ENCODE peak calls at places on chromosomes 13 and 19, in seven cellular contexts. One of them, this sample, is unnamed.

GRCh38 chr19:16067205-16067938 is 8.9 kb upstream of the TPM4 start:
- DNase-seq in hepatocyte: no peak
- DNase-seq in AG10803: peak
- DNase-seq in tibial artery: peak
- DNase-seq in GM20000: no peak
- DNase-seq in AG09309: peak
- DNase-seq in breast epithelium: peak
- DNase-seq in this sample: no peak

GRCh38 chr13:114066956-114067355 is 65.5 kb downstream of the RASA3 start:
- DNase-seq in AG09309: no peak
- DNase-seq in breast epithelium: no peak
- DNase-seq in GM20000: no peak
- DNase-seq in AG10803: no peak
- DNase-seq in tibial artery: no peak
- DNase-seq in hepatocyte: no peak
- DNase-seq in this sample: no peak

GRCh38 chr19:49766938-49767315 is at the start of gene AP2A1:
- DNase-seq in breast epithelium: no peak
- DNase-seq in hepatocyte: no peak
- DNase-seq in AG09309: no peak
- DNase-seq in AG10803: no peak
- DNase-seq in tibial artery: no peak
- DNase-seq in GM20000: no peak
- DNase-seq in this sample: no peak

GRCh38 chr19:38402967-38403674 is at the start of gene FAM98C:
- DNase-seq in breast epithelium: peak
- DNase-seq in AG09309: peak
- DNase-seq in AG10803: peak
- DNase-seq in tibial artery: peak
- DNase-seq in hepatocyte: peak
- DNase-seq in GM20000: peak
- DNase-seq in this sample: peak

GRCh38 chr19:51375504-51376221 is 3.2 kb upstream of the NKG7 start:
- DNase-seq in tibial artery: no peak
- DNase-seq in breast epithelium: no peak
- DNase-seq in AG09309: no peak
- DNase-seq in AG10803: no peak
- DNase-seq in GM20000: no peak
- DNase-seq in hepatocyte: no peak
- DNase-seq in this sample: peak

GRCh38 chr13:43360911-43361605 is 337.7 kb downstream of the DNAJC15 start:
- DNase-seq in AG09309: no peak
- DNase-seq in GM20000: no peak
- DNase-seq in hepatocyte: peak
- DNase-seq in tibial artery: no peak
- DNase-seq in breast epithelium: no peak
- DNase-seq in AG10803: no peak
- DNase-seq in this sample: no peak

GRCh38 chr13:60155978-60156377 is 7.8 kb downstream of the DIAPH3 start:
- DNase-seq in hepatocyte: no peak
- DNase-seq in GM20000: no peak
- DNase-seq in AG09309: no peak
- DNase-seq in breast epithelium: no peak
- DNase-seq in AG10803: peak
- DNase-seq in tibial artery: no peak
- DNase-seq in this sample: no peak

GRCh38 chr19:9986787-9987281 is 23.5 kb downstream of the COL5A3 start:
- DNase-seq in hepatocyte: no peak
- DNase-seq in AG10803: peak
- DNase-seq in GM20000: no peak
- DNase-seq in tibial artery: peak
- DNase-seq in breast epithelium: peak
- DNase-seq in AG09309: no peak
- DNase-seq in this sample: no peak

GRCh38 chr19:23823952-23824389 is 65.3 kb upstream of the ZNF681 start:
- DNase-seq in AG09309: no peak
- DNase-seq in GM20000: no peak
- DNase-seq in breast epithelium: no peak
- DNase-seq in hepatocyte: no peak
- DNase-seq in AG10803: no peak
- DNase-seq in tibial artery: no peak
- DNase-seq in this sample: no peak

GRCh38 chr13:19069684-19070397 is 111.8 kb downstream of the TUBA3C start:
- DNase-seq in AG10803: no peak
- DNase-seq in breast epithelium: no peak
- DNase-seq in AG09309: no peak
- DNase-seq in tibial artery: no peak
- DNase-seq in GM20000: no peak
- DNase-seq in hepatocyte: no peak
- DNase-seq in this sample: no peak

GRCh38 chr13:32946558-32946957 is 69.7 kb upstream of the KL start:
- DNase-seq in AG09309: no peak
- DNase-seq in GM20000: no peak
- DNase-seq in AG10803: no peak
- DNase-seq in hepatocyte: no peak
- DNase-seq in breast epithelium: no peak
- DNase-seq in tibial artery: no peak
- DNase-seq in this sample: no peak

GRCh38 chr13:80979035-80979641 is 638.2 kb upstream of the SPRY2 start:
- DNase-seq in hepatocyte: peak
- DNase-seq in breast epithelium: no peak
- DNase-seq in GM20000: peak
- DNase-seq in AG10803: peak
- DNase-seq in AG09309: peak
- DNase-seq in tibial artery: peak
- DNase-seq in this sample: peak

GRCh38 chr13:82947121-82948077 is 934.9 kb downstream of the SLITRK1 start:
- DNase-seq in breast epithelium: no peak
- DNase-seq in GM20000: no peak
- DNase-seq in hepatocyte: no peak
- DNase-seq in AG09309: no peak
- DNase-seq in AG10803: peak
- DNase-seq in tibial artery: no peak
- DNase-seq in this sample: no peak

GRCh38 chr13:33123066-33123940 is 107.1 kb downstream of the KL start:
- DNase-seq in AG10803: peak
- DNase-seq in breast epithelium: no peak
- DNase-seq in GM20000: no peak
- DNase-seq in tibial artery: peak
- DNase-seq in AG09309: no peak
- DNase-seq in hepatocyte: no peak
- DNase-seq in this sample: no peak

GRCh38 chr13:113371061-113371460 is 7.1 kb upstream of the GRTP1 start:
- DNase-seq in AG09309: no peak
- DNase-seq in hepatocyte: no peak
- DNase-seq in GM20000: no peak
- DNase-seq in tibial artery: no peak
- DNase-seq in AG10803: no peak
- DNase-seq in breast epithelium: no peak
- DNase-seq in this sample: no peak

GRCh38 chr19:12230751-12231733 is 63.6 kb downstream of the ZNF44 start:
- DNase-seq in breast epithelium: no peak
- DNase-seq in hepatocyte: no peak
- DNase-seq in tibial artery: no peak
- DNase-seq in GM20000: no peak
- DNase-seq in AG10803: no peak
- DNase-seq in AG09309: no peak
- DNase-seq in this sample: no peak

GRCh38 chr13:102100234-102100633 is 301.6 kb downstream of the FGF14 start:
- DNase-seq in GM20000: no peak
- DNase-seq in breast epithelium: no peak
- DNase-seq in tibial artery: no peak
- DNase-seq in hepatocyte: no peak
- DNase-seq in AG09309: no peak
- DNase-seq in AG10803: no peak
- DNase-seq in this sample: no peak

GRCh38 chr13:67632590-67632989 is 402.5 kb upstream of the PCDH9 start:
- DNase-seq in AG10803: peak
- DNase-seq in hepatocyte: no peak
- DNase-seq in GM20000: no peak
- DNase-seq in breast epithelium: no peak
- DNase-seq in tibial artery: no peak
- DNase-seq in AG09309: no peak
- DNase-seq in this sample: no peak

GRCh38 chr13:113083402-113084061 is 22.1 kb upstream of the F7 start:
- DNase-seq in hepatocyte: no peak
- DNase-seq in AG09309: no peak
- DNase-seq in tibial artery: no peak
- DNase-seq in AG10803: peak
- DNase-seq in breast epithelium: peak
- DNase-seq in GM20000: no peak
- DNase-seq in this sample: no peak

GRCh38 chr19:14072535-14073231 is at the start of gene MISP3:
- DNase-seq in GM20000: peak
- DNase-seq in tibial artery: no peak
- DNase-seq in AG10803: no peak
- DNase-seq in AG09309: no peak
- DNase-seq in hepatocyte: peak
- DNase-seq in breast epithelium: no peak
- DNase-seq in this sample: no peak

GRCh38 chr13:80945328-80945727 is 604.4 kb upstream of the SPRY2 start:
- DNase-seq in GM20000: no peak
- DNase-seq in breast epithelium: no peak
- DNase-seq in AG09309: no peak
- DNase-seq in AG10803: no peak
- DNase-seq in hepatocyte: peak
- DNase-seq in tibial artery: no peak
- DNase-seq in this sample: no peak

GRCh38 chr19:43595605-43595998 is 332 bp downstream of the IRGQ start:
- DNase-seq in GM20000: no peak
- DNase-seq in AG10803: no peak
- DNase-seq in tibial artery: no peak
- DNase-seq in AG09309: no peak
- DNase-seq in hepatocyte: no peak
- DNase-seq in breast epithelium: peak
- DNase-seq in this sample: no peak

DNA sequence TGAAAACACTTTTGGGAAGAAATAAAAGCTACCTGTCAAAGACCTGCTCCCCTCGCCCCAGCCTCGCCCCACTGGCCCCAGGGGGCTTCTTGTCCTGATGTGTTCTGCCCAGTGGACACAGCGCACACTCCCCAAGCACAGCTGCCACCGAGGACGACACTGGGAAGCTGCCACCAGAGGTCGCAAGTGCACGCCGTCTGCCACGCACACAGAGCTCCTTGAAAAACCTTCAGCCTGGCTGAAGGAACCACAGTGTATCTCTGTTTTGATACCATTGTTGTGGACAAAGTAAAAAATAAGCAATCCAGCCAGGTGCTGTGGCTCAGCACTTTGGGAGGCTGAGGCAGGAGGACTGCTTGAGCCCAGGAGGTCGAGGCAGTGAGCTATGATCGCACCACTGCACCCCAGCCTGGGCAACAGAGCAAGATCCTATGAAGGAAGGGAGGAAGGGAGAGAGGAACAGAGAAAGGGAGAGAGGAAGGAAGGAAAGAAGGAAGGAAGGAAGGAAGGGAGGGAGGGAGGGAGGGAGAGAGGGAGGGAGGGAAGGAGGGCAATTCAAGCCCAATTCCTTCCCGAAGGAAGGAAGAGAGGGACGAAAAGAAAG is 57.3 kb downstream of the CEBPG start:
- DNase-seq in hepatocyte: peak
- DNase-seq in tibial artery: no peak
- DNase-seq in GM20000: peak
- DNase-seq in breast epithelium: peak
- DNase-seq in AG09309: no peak
- DNase-seq in AG10803: peak
- DNase-seq in this sample: peak
- TF ChIP-seq CTCF in hepatocyte: peak
- TF ChIP-seq CTCF in tibial artery: peak
- TF ChIP-seq CTCF in GM20000: peak
- TF ChIP-seq CTCF in breast epithelium: no peak
- TF ChIP-seq CTCF in AG09309: peak
- TF ChIP-seq CTCF in AG10803: peak
- TF ChIP-seq CTCF in this sample: peak

GRCh38 chr19:2208975-2209374 is 27.2 kb downstream of the PLEKHJ1 start:
- DNase-seq in tibial artery: no peak
- DNase-seq in AG09309: no peak
- DNase-seq in hepatocyte: no peak
- DNase-seq in AG10803: no peak
- DNase-seq in GM20000: no peak
- DNase-seq in breast epithelium: no peak
- DNase-seq in this sample: no peak
- TF ChIP-seq CTCF in tibial artery: no peak
- TF ChIP-seq CTCF in AG09309: no peak
- TF ChIP-seq CTCF in hepatocyte: no peak
- TF ChIP-seq CTCF in AG10803: no peak
- TF ChIP-seq CTCF in GM20000: no peak
- TF ChIP-seq CTCF in breast epithelium: no peak
- TF ChIP-seq CTCF in this sample: no peak

DNA sequence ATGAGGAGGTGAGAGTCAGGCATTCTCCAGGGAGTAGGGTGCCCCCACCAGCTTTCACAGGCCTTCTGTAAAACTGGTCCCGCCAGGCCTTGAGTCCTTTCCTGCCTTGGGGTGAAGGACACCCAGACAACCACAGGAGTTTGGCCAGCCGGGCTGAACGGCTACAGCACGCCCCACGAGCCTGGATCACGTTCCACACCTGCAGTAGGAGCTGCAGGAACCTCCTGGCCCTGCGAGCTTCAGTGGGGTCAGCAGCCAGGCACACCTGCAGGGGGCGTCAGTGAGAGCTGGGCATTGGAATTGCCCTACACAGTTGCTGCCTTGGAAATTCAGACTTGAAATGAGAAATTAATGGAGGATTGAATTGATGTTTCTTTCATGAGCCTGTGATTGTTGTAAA is 45.7 kb downstream of the COL4A2 start:
- DNase-seq in AG09309: no peak
- DNase-seq in tibial artery: no peak
- DNase-seq in breast epithelium: no peak
- DNase-seq in AG10803: no peak
- DNase-seq in hepatocyte: no peak
- DNase-seq in GM20000: no peak
- DNase-seq in this sample: no peak
- TF ChIP-seq CTCF in AG09309: no peak
- TF ChIP-seq CTCF in tibial artery: no peak
- TF ChIP-seq CTCF in breast epithelium: no peak
- TF ChIP-seq CTCF in AG10803: peak
- TF ChIP-seq CTCF in hepatocyte: no peak
- TF ChIP-seq CTCF in GM20000: peak
- TF ChIP-seq CTCF in this sample: peak

DNA sequence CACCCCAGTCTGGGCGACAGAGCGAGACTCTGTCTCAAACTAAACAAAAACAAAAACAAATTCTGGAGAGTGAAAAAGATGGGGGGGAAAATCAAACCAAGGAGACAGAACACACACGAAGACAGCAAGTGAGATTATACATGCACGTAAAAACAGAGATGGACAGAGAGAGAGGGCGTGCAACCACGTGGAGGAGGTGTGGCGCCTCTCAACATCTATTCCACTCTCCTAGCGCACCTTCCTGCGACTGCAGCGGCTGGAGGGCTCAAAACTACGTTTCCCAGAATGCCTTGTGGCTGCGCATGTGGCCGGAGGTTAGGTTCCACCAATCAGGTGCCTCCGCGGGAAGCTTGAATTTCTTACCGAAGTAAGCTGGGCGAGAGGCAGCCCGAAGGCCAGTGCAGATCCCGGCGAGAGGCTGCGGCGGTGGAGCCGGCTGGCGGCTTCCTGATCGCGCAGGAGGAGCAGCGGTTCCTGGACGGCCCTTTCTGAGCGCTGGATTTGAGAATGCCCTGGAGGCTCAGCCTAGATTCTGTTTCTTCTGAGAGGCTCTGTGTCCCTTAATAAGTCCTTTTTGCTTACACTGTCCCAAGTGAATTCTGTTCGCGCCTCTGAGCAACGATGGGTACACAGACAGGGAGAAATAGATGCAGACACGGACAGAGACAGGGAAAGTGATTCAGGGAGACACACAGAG is 13.1 kb upstream of the NANOS2 start:
- DNase-seq in AG09309: peak
- DNase-seq in AG10803: peak
- DNase-seq in GM20000: peak
- DNase-seq in breast epithelium: peak
- DNase-seq in hepatocyte: peak
- DNase-seq in tibial artery: peak
- DNase-seq in this sample: peak
- TF ChIP-seq CTCF in AG09309: no peak
- TF ChIP-seq CTCF in AG10803: no peak
- TF ChIP-seq CTCF in GM20000: no peak
- TF ChIP-seq CTCF in breast epithelium: no peak
- TF ChIP-seq CTCF in hepatocyte: peak
- TF ChIP-seq CTCF in tibial artery: no peak
- TF ChIP-seq CTCF in this sample: no peak

This sample was measured in GM13977.